ENCODE peak calls at places on chromosomes 7 and 10, in five cellular contexts. T is foreskin fibroblast, N is heart right ventricle, C is lower leg skin, H is GM12878. W is an unnamed sample.
A peak's percentile ranks its signal among the peaks of the same experiment; 100 is the strongest.

GRCh38 chr7:104627516-104627915 is 299.1 kb downstream of the LHFPL3 start:
- DNase-seq in T (peak; percentile 3), H (no peak), C (no peak), N (no peak), W (peak; percentile 18)

GRCh38 chr10:26621889-26622681 is 75.4 kb upstream of the PDSS1 start:
- DNase-seq in H (no peak), C (peak; percentile 65), N (peak; percentile 28), T (no peak), W (peak; percentile 2)

GRCh38 chr10:126924915-126925300 is 19.7 kb downstream of the DOCK1 start:
- DNase-seq in T (no peak), N (no peak), C (no peak), H (no peak), W (peak; percentile 45)

GRCh38 chr10:52623761-52624160 is 148.8 kb downstream of the MBL2 start:
- DNase-seq in H (no peak), C (no peak), T (no peak), N (no peak), W (peak; percentile 32)

GRCh38 chr10:94344522-94345122 is 18.1 kb downstream of the NOC3L start:
- DNase-seq in C (no peak), T (no peak), H (peak; percentile 58), N (no peak), W (no peak)

GRCh38 chr7:27031289-27032172 is 64.3 kb downstream of the HOXA1 start:
- DNase-seq in N (no peak), T (peak; percentile 66), H (peak; percentile 1), C (no peak), W (peak; percentile 38)

GRCh38 chr7:28654111-28654510 is 241.8 kb downstream of the CREB5 start:
- DNase-seq in C (no peak), T (no peak), H (no peak), N (no peak), W (no peak)

GRCh38 chr10:77675347-77675746 is 37.7 kb upstream of the KCNMA1 start:
- DNase-seq in H (no peak), T (no peak), C (no peak), N (no peak), W (no peak)

GRCh38 chr10:126013489-126014281 is 117.3 kb downstream of the FANK1 start:
- DNase-seq in N (no peak), T (peak; percentile 69), C (no peak), H (no peak), W (peak; percentile 33)

GRCh38 chr10:68560201-68560915 is at the start of gene TET1:
- DNase-seq in N (peak; percentile 47), T (no peak), H (no peak), C (peak; percentile 23), W (peak; percentile 52)

GRCh38 chr7:80807166-80807900 is 111.5 kb downstream of the SEMA3C start:
- DNase-seq in N (no peak), C (no peak), T (no peak), H (no peak), W (no peak)

GRCh38 chr10:71638087-71638576 is 81.4 kb downstream of the C10orf105 start:
- DNase-seq in T (no peak), C (no peak), H (no peak), N (no peak), W (no peak)
- TF ChIP-seq CTCF in T (no peak), C (no peak), H (no peak), N (no peak), W (no peak)

GRCh38 chr10:8180348-8180747 is 125.9 kb downstream of the GATA3 start:
- DNase-seq in H (no peak), N (no peak), T (no peak), C (no peak), W (no peak)
- TF ChIP-seq CTCF in H (no peak), N (no peak), T (no peak), C (no peak), W (no peak)

GRCh38 chr7:20267482-20267881 is 50.3 kb upstream of the MACC1 start:
- DNase-seq in H (no peak), C (no peak), N (no peak), T (no peak), W (no peak)
- TF ChIP-seq CTCF in H (no peak), C (no peak), N (no peak), T (no peak), W (no peak)

GRCh38 chr7:112540839-112541577 is 60.2 kb downstream of the LSMEM1 start:
- DNase-seq in T (no peak), C (no peak), N (no peak), H (no peak), W (no peak)

GRCh38 chr7:112547916-112548315 is 67.1 kb downstream of the LSMEM1 start:
- DNase-seq in H (no peak), N (no peak), C (no peak), T (no peak), W (no peak)

GRCh38 chr7:112550468-112551060 is 69.8 kb downstream of the LSMEM1 start:
- DNase-seq in N (no peak), C (peak; percentile 20), T (peak; percentile 34), H (peak; percentile 23), W (peak; percentile 86)

GRCh38 chr7:112546723-112547513 is 66.1 kb downstream of the LSMEM1 start:
- DNase-seq in T (no peak), H (no peak), C (no peak), N (no peak), W (peak; percentile 17)
- TF ChIP-seq CTCF in T (no peak), H (peak; percentile 8), C (no peak), N (no peak), W (no peak)

GRCh38 chr10:84237199-84238051 is 3.9 kb downstream of the LRIT1 start:
- DNase-seq in T (no peak), C (no peak), N (peak; percentile 54), H (no peak), W (no peak)
- TF ChIP-seq CTCF in T (peak; percentile 8), C (no peak), N (peak; percentile 30), H (no peak), W (no peak)

DNA sequence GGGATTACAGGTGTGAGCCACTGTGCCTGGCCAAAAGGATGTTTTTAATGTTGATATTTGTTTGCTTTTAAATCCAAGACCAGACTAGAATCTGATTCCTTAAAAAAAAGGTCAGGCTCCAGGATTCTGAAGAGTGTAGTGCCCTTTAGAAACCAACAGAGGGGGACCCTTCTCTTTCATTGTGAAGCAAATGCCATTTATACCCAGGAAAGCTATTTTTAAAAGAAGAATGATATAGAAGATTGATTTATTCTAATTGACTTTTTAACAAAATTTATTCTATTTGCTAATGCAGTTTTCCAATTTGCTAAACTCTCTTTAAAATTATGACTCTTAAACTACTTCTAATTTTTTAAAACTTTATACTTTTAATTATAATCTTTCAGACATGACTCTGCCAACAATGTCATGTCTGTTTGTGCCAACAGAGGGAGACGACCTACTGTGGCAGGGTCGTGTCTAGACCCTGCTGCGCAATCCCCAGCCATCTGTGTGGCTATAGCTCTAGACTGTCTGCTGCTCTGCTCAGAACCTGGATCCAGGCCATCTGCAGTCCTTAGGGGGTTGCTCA is 201.0 kb upstream of the IMMP2L start:
- DNase-seq in H (no peak), C (no peak), N (no peak), T (peak; percentile 32), W (peak; percentile 79)
- TF ChIP-seq CTCF in H (peak; percentile 43), C (no peak), N (peak; percentile 63), T (peak; percentile 67), W (peak; percentile 61)

DNA sequence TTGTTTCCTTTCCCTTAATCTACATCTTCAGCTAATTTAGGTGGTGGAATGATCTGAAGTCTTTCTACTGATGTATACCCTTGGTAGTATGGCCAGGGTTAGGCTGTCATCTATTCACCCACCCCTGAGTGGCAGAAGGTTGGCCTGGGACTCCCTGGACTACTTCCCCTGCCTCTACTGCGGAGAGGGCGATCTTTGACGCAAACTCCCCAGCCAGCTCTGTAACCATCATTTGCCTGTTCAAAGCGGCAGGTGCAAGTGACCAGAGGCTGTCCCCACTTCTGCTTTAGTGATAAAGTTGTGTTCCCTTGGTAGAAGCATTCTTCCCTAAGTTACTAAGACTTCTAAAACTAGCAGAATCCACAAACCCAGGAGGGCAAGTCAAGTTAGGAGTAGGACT is 70.8 kb upstream of the UNC5B start:
- DNase-seq in T (no peak), N (no peak), C (no peak), H (no peak), W (no peak)
- TF ChIP-seq CTCF in T (no peak), N (no peak), C (no peak), H (no peak), W (no peak)

W was measured in cardiac fibroblast.